ENCODE peak calls at places on chromosome 16, in four cellular contexts. One of them, this sample, is unnamed.

GRCh38 chr16:27847030-27847550 is 216.4 kb downstream of the GSG1L start:
- DNase-seq in NCI-H1092: no peak
- DNase-seq in stimulated activated CD8-positive, alpha-beta memory T cell treated with anti-CD3 and anti-CD28 coated beads, Interleukin-15, amount 100 ng/mL, for 24 hours: no peak
- DNase-seq in central memory CD4-positive, alpha-beta T cell: no peak
- DNase-seq in this sample: no peak

GRCh38 chr16:88132836-88133506 is 181.7 kb downstream of the BANP start:
- DNase-seq in NCI-H1092: no peak
- DNase-seq in stimulated activated CD8-positive, alpha-beta memory T cell treated with anti-CD3 and anti-CD28 coated beads, Interleukin-15, amount 100 ng/mL, for 24 hours: no peak
- DNase-seq in central memory CD4-positive, alpha-beta T cell: no peak
- DNase-seq in this sample: no peak

GRCh38 chr16:81686391-81687182 is 92.5 kb upstream of the PLCG2 start:
- DNase-seq in NCI-H1092: no peak
- DNase-seq in stimulated activated CD8-positive, alpha-beta memory T cell treated with anti-CD3 and anti-CD28 coated beads, Interleukin-15, amount 100 ng/mL, for 24 hours: no peak
- DNase-seq in central memory CD4-positive, alpha-beta T cell: no peak
- DNase-seq in this sample: no peak

GRCh38 chr16:499924-500323 is 27.6 kb upstream of the CAPN15 start:
- DNase-seq in NCI-H1092: no peak
- DNase-seq in stimulated activated CD8-positive, alpha-beta memory T cell treated with anti-CD3 and anti-CD28 coated beads, Interleukin-15, amount 100 ng/mL, for 24 hours: no peak
- DNase-seq in central memory CD4-positive, alpha-beta T cell: no peak
- DNase-seq in this sample: no peak

GRCh38 chr16:15444264-15444663 is 9.9 kb downstream of the BMERB1 start:
- DNase-seq in NCI-H1092: no peak
- DNase-seq in stimulated activated CD8-positive, alpha-beta memory T cell treated with anti-CD3 and anti-CD28 coated beads, Interleukin-15, amount 100 ng/mL, for 24 hours: no peak
- DNase-seq in central memory CD4-positive, alpha-beta T cell: no peak
- DNase-seq in this sample: no peak

GRCh38 chr16:87627542-87628245 is 25.4 kb downstream of the JPH3 start:
- DNase-seq in NCI-H1092: no peak
- DNase-seq in stimulated activated CD8-positive, alpha-beta memory T cell treated with anti-CD3 and anti-CD28 coated beads, Interleukin-15, amount 100 ng/mL, for 24 hours: no peak
- DNase-seq in central memory CD4-positive, alpha-beta T cell: no peak
- DNase-seq in this sample: no peak

GRCh38 chr16:88323546-88324330 is 59.0 kb upstream of the ZNF469 start:
- DNase-seq in NCI-H1092: no peak
- DNase-seq in stimulated activated CD8-positive, alpha-beta memory T cell treated with anti-CD3 and anti-CD28 coated beads, Interleukin-15, amount 100 ng/mL, for 24 hours: no peak
- DNase-seq in central memory CD4-positive, alpha-beta T cell: no peak
- DNase-seq in this sample: no peak

GRCh38 chr16:79013004-79013403 is 587.5 kb downstream of the MAF start:
- DNase-seq in NCI-H1092: no peak
- DNase-seq in stimulated activated CD8-positive, alpha-beta memory T cell treated with anti-CD3 and anti-CD28 coated beads, Interleukin-15, amount 100 ng/mL, for 24 hours: no peak
- DNase-seq in central memory CD4-positive, alpha-beta T cell: no peak
- DNase-seq in this sample: no peak

GRCh38 chr16:1771072-1771863 is at the start of gene NME3:
- DNase-seq in NCI-H1092: peak
- DNase-seq in stimulated activated CD8-positive, alpha-beta memory T cell treated with anti-CD3 and anti-CD28 coated beads, Interleukin-15, amount 100 ng/mL, for 24 hours: peak
- DNase-seq in central memory CD4-positive, alpha-beta T cell: peak
- DNase-seq in this sample: peak

GRCh38 chr16:47460301-47460754 is 535 bp downstream of the ITFG1 start:
- DNase-seq in NCI-H1092: no peak
- DNase-seq in stimulated activated CD8-positive, alpha-beta memory T cell treated with anti-CD3 and anti-CD28 coated beads, Interleukin-15, amount 100 ng/mL, for 24 hours: no peak
- DNase-seq in central memory CD4-positive, alpha-beta T cell: peak
- DNase-seq in this sample: peak

This sample was measured in NCI-H69.